ENCODE peak calls at places on chromosomes 16 and 17, in six cellular contexts. One of them, this sample, is unnamed.
A peak's percentile ranks its signal among the peaks of the same experiment; 100 is the strongest.

GRCh38 chr17:16662936-16663335 is 9.3 kb upstream of the ZNF624 start:
- DNase-seq in IMR-90: no peak
- DNase-seq in H1: no peak
- DNase-seq in neuronal stem cell: no peak
- DNase-seq in H9: no peak
- DNase-seq in trophoblast cell: no peak
- DNase-seq in this sample: no peak

GRCh38 chr16:47636501-47637090 is 175.5 kb downstream of the PHKB start:
- DNase-seq in IMR-90: no peak
- DNase-seq in H1: no peak
- DNase-seq in neuronal stem cell: no peak
- DNase-seq in H9: no peak
- DNase-seq in trophoblast cell: no peak
- DNase-seq in this sample: no peak

GRCh38 chr17:28874750-28875149 is 19.9 kb downstream of the ERAL1 start:
- DNase-seq in IMR-90: no peak
- DNase-seq in H1: no peak
- DNase-seq in neuronal stem cell: no peak
- DNase-seq in H9: no peak
- DNase-seq in trophoblast cell: no peak
- DNase-seq in this sample: no peak

GRCh38 chr17:34709108-34709779 is 129.9 kb downstream of the TMEM132E start:
- DNase-seq in IMR-90: no peak
- DNase-seq in H1: no peak
- DNase-seq in neuronal stem cell: no peak
- DNase-seq in H9: peak; percentile 17
- DNase-seq in trophoblast cell: no peak
- DNase-seq in this sample: no peak

GRCh38 chr16:14486520-14487303 is 143.3 kb downstream of the PARN start:
- DNase-seq in IMR-90: peak; percentile 94
- DNase-seq in H1: no peak
- DNase-seq in neuronal stem cell: no peak
- DNase-seq in H9: peak; percentile 49
- DNase-seq in trophoblast cell: peak; percentile 83
- DNase-seq in this sample: peak; percentile 92

GRCh38 chr16:29984764-29985147 is 10.7 kb downstream of the HIRIP3 start:
- DNase-seq in IMR-90: no peak
- DNase-seq in H1: no peak
- DNase-seq in neuronal stem cell: no peak
- DNase-seq in H9: no peak
- DNase-seq in trophoblast cell: no peak
- DNase-seq in this sample: no peak

GRCh38 chr17:41802961-41803682 is 8.6 kb downstream of the P3H4 start:
- DNase-seq in IMR-90: no peak
- DNase-seq in H1: no peak
- DNase-seq in neuronal stem cell: no peak
- DNase-seq in H9: no peak
- DNase-seq in trophoblast cell: no peak
- DNase-seq in this sample: no peak

GRCh38 chr17:37083461-37083860 is 134.7 kb downstream of the AATF start:
- DNase-seq in IMR-90: no peak
- DNase-seq in H1: no peak
- DNase-seq in neuronal stem cell: no peak
- DNase-seq in H9: peak; percentile 71
- DNase-seq in trophoblast cell: no peak
- DNase-seq in this sample: no peak

GRCh38 chr16:71260995-71261394 is 28.2 kb downstream of the CMTR2 start:
- DNase-seq in IMR-90: no peak
- DNase-seq in H1: no peak
- DNase-seq in neuronal stem cell: no peak
- DNase-seq in H9: no peak
- DNase-seq in trophoblast cell: no peak
- DNase-seq in this sample: no peak

GRCh38 chr17:64133546-64134215 is 3.7 kb upstream of the ERN1 start:
- DNase-seq in IMR-90: peak; percentile 70
- DNase-seq in H1: no peak
- DNase-seq in neuronal stem cell: peak; percentile 49
- DNase-seq in H9: peak; percentile 46
- DNase-seq in trophoblast cell: peak; percentile 38
- DNase-seq in this sample: peak; percentile 74

GRCh38 chr16:20675488-20676267 is 21.8 kb downstream of the ACSM1 start:
- DNase-seq in IMR-90: no peak
- DNase-seq in H1: peak; percentile 75
- DNase-seq in neuronal stem cell: no peak
- DNase-seq in H9: peak; percentile 79
- DNase-seq in trophoblast cell: peak; percentile 73
- DNase-seq in this sample: no peak

GRCh38 chr16:5046914-5047313 is 13.2 kb upstream of the NAGPA start:
- DNase-seq in IMR-90: no peak
- DNase-seq in H1: no peak
- DNase-seq in neuronal stem cell: no peak
- DNase-seq in H9: no peak
- DNase-seq in trophoblast cell: no peak
- DNase-seq in this sample: no peak

GRCh38 chr16:5042574-5043171 is 8.9 kb upstream of the NAGPA start:
- DNase-seq in IMR-90: peak; percentile 60
- DNase-seq in H1: no peak
- DNase-seq in neuronal stem cell: no peak
- DNase-seq in H9: no peak
- DNase-seq in trophoblast cell: no peak
- DNase-seq in this sample: peak; percentile 43

GRCh38 chr16:5044011-5044540 is 10.3 kb upstream of the NAGPA start:
- DNase-seq in IMR-90: no peak
- DNase-seq in H1: no peak
- DNase-seq in neuronal stem cell: no peak
- DNase-seq in H9: no peak
- DNase-seq in trophoblast cell: no peak
- DNase-seq in this sample: no peak

GRCh38 chr16:5041604-5042133 is 7.9 kb upstream of the NAGPA start:
- DNase-seq in IMR-90: peak; percentile 83
- DNase-seq in H1: no peak
- DNase-seq in neuronal stem cell: no peak
- DNase-seq in H9: no peak
- DNase-seq in trophoblast cell: peak; percentile 48
- DNase-seq in this sample: peak; percentile 70

DNA sequence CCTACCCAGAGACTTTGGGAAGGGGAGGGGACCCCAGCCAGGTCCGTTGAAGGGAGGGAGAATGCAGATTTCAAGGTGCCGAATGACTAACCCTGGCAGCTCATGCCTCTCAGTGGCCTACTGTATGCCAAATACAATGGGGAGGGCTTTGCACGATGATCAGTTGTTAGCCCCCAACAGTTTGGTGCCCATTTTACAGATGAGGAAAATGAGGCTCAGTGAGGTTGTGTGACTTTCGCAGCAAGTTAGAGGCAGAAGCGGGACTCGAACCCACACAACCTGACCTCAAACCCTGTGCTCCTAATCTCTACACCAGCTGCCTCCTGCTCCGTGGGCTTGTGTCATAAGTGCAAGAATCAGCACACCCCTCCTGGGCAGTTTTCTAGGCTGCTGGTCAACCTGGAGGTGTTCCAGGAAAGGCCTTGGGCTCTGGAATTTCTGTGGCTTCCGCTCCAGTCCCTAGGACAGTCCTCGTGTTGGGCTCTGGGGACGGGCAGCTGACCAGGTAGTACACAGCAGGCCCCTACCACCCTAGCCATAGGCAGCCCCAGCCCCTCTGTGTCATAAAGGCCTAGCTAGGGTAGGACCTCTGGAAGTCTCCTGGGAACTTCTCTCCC is 11.9 kb upstream of the NAGPA start:
- DNase-seq in IMR-90: no peak
- DNase-seq in H1: no peak
- DNase-seq in neuronal stem cell: no peak
- DNase-seq in H9: no peak
- DNase-seq in trophoblast cell: no peak
- DNase-seq in this sample: no peak
- H3K14ac ChIP-seq in IMR-90: no peak overlapping the region
- H3K14ac ChIP-seq in H1: no peak overlapping the region
- H3K14ac ChIP-seq in neuronal stem cell: no peak overlapping the region
- H3K14ac ChIP-seq in H9: no peak overlapping the region
- H3K14ac ChIP-seq in trophoblast cell: no peak overlapping the region
- H3K14ac ChIP-seq in this sample: no peak overlapping the region

GRCh38 chr16:85552980-85553435 is 60.1 kb upstream of the GSE1 start:
- DNase-seq in IMR-90: no peak
- DNase-seq in H1: no peak
- DNase-seq in neuronal stem cell: no peak
- DNase-seq in H9: no peak
- DNase-seq in trophoblast cell: no peak
- DNase-seq in this sample: no peak
- H3K14ac ChIP-seq in IMR-90: no peak overlapping the region
- H3K14ac ChIP-seq in H1: no peak overlapping the region
- H3K14ac ChIP-seq in neuronal stem cell: no peak overlapping the region
- H3K14ac ChIP-seq in H9: no peak overlapping the region
- H3K14ac ChIP-seq in trophoblast cell: no peak overlapping the region
- H3K14ac ChIP-seq in this sample: no peak overlapping the region

GRCh38 chr16:851209-851810 is 50.8 kb upstream of the GNG13 start:
- DNase-seq in IMR-90: no peak
- DNase-seq in H1: no peak
- DNase-seq in neuronal stem cell: no peak
- DNase-seq in H9: no peak
- DNase-seq in trophoblast cell: no peak
- DNase-seq in this sample: no peak
- H3K14ac ChIP-seq in IMR-90: no peak overlapping the region
- H3K14ac ChIP-seq in H1: no peak overlapping the region
- H3K14ac ChIP-seq in neuronal stem cell: no peak overlapping the region
- H3K14ac ChIP-seq in H9: no peak overlapping the region
- H3K14ac ChIP-seq in trophoblast cell: no peak overlapping the region
- H3K14ac ChIP-seq in this sample: no peak overlapping the region

DNA sequence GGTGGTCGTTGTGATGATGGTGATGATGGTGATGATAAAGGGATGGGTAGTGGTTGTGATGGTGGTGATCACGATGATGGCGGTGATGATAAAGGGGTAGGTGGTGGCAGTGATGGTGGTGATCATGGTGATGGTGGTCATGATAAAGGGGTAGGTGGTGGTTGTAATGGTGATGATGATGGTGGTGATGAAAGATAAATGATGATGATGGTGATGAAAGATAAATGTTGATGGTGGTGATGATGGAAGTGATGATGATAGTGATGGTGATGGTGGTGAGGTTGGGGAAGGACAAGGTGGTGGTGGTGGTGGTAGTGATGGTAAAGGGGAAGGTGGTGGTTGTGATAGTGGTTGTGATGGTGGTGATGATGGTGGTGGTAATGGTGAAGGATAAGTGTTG is 13.9 kb downstream of the CDH5 start:
- DNase-seq in IMR-90: no peak
- DNase-seq in H1: no peak
- DNase-seq in neuronal stem cell: no peak
- DNase-seq in H9: no peak
- DNase-seq in trophoblast cell: no peak
- DNase-seq in this sample: no peak
- H3K14ac ChIP-seq in IMR-90: no peak overlapping the region
- H3K14ac ChIP-seq in H1: no peak overlapping the region
- H3K14ac ChIP-seq in neuronal stem cell: no peak overlapping the region
- H3K14ac ChIP-seq in H9: no peak overlapping the region
- H3K14ac ChIP-seq in trophoblast cell: no peak overlapping the region
- H3K14ac ChIP-seq in this sample: no peak overlapping the region

DNA sequence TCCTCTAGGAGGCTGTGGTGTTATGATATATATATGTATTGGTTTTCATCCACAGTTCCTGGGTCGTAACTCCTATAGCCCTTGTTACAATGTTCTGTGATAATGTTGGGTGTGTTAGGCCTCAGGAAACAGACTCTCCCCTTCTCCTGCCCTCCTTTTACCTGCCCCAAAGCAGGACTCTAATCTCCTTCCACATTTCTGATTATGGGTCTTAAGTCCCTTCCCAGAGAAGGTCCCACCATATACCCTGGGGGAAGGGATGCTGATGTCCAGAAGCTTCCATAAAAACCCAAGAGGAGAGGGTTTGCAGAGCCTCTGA is 450 bp upstream of the C1QBP start:
- DNase-seq in IMR-90: no peak
- DNase-seq in H1: no peak
- DNase-seq in neuronal stem cell: no peak
- DNase-seq in H9: no peak
- DNase-seq in trophoblast cell: no peak
- DNase-seq in this sample: no peak
- H3K14ac ChIP-seq in IMR-90: no peak overlapping the region
- H3K14ac ChIP-seq in H1: no peak overlapping the region
- H3K14ac ChIP-seq in neuronal stem cell: no peak overlapping the region
- H3K14ac ChIP-seq in H9: no peak overlapping the region
- H3K14ac ChIP-seq in trophoblast cell: no peak overlapping the region
- H3K14ac ChIP-seq in this sample: no peak overlapping the region

DNA sequence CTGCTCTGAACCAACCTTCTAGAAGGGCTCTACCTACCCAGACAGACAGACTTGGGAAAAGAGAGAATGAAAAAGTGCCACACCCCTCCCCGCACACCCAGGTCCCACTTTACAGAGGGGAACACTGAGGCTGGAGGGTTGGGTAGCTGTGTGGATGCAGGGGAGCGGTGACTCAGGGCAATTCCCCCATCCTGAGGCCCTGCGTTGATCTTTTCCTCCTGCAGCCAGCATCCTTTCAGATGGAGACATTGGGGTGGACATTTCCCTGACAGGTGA is 10.0 kb downstream of the CETP start:
- DNase-seq in IMR-90: no peak
- DNase-seq in H1: no peak
- DNase-seq in neuronal stem cell: no peak
- DNase-seq in H9: no peak
- DNase-seq in trophoblast cell: no peak
- DNase-seq in this sample: no peak
- H3K14ac ChIP-seq in IMR-90: no peak overlapping the region
- H3K14ac ChIP-seq in H1: no peak overlapping the region
- H3K14ac ChIP-seq in neuronal stem cell: no peak overlapping the region
- H3K14ac ChIP-seq in H9: no peak overlapping the region
- H3K14ac ChIP-seq in trophoblast cell: no peak overlapping the region
- H3K14ac ChIP-seq in this sample: no peak overlapping the region